ENCODE peak calls at places on chromosomes 4 and X, in four cellular contexts. G is WTC11, I is HepG2, W is GM12878. O is an unnamed sample.

GRCh38 chr4:4412661-4413372 is 25.9 kb downstream of the NSG1 start:
- DNase-seq in G (no peak), W (no peak), I (no peak), O (no peak)

GRCh38 chrX:129634541-129634940 is 20.2 kb downstream of the APLN start:
- DNase-seq in I (no peak), W (no peak), G (peak; percentile 18), O (no peak)

GRCh38 chr4:164926301-164926700 is 49.3 kb downstream of the APELA start:
- DNase-seq in I (no peak), G (no peak), W (no peak), O (no peak)

GRCh38 chr4:965048-965765 is 8.2 kb downstream of the DGKQ start:
- DNase-seq in W (no peak), I (no peak), G (no peak), O (no peak)

GRCh38 chr4:141246243-141246642 is 25.5 kb downstream of the ZNF330 start:
- DNase-seq in G (no peak), I (no peak), W (no peak), O (no peak)

GRCh38 chr4:128861856-128862518 is 52.5 kb downstream of the JADE1 start:
- DNase-seq in W (no peak), I (no peak), G (no peak), O (no peak)

GRCh38 chr4:6322761-6323566 is 53.3 kb downstream of the WFS1 start:
- DNase-seq in W (peak; percentile 23), I (peak; percentile 94), G (no peak), O (no peak)

GRCh38 chr4:144906181-144906895 is 191.7 kb downstream of the ANAPC10 start:
- DNase-seq in G (no peak), I (no peak), W (peak; percentile 38), O (no peak)

GRCh38 chrX:7985568-7985967 is 58.4 kb upstream of the PNPLA4 start:
- DNase-seq in I (no peak), G (no peak), W (no peak), O (no peak)

GRCh38 chrX:120457766-120458180 is 11.3 kb downstream of the LAMP2 start:
- DNase-seq in G (no peak), W (peak; percentile 12), I (no peak), O (no peak)

GRCh38 chr4:52627876-52628275 is 31.2 kb downstream of the USP46 start:
- DNase-seq in W (no peak), I (no peak), G (no peak), O (no peak)

GRCh38 chrX:74464722-74465121 is 43.4 kb downstream of the SLC16A2 start:
- DNase-seq in G (no peak), W (no peak), I (no peak), O (no peak)

GRCh38 chr4:111695677-111696076 is 449.6 kb upstream of the FAM241A start:
- DNase-seq in W (no peak), I (no peak), G (no peak), O (no peak)

GRCh38 chr4:88291003-88291402 is 6.6 kb upstream of the PPM1K start:
- DNase-seq in I (no peak), G (no peak), W (no peak), O (peak; percentile 20)

GRCh38 chr4:142497606-142498005 is 348.5 kb downstream of the INPP4B start:
- DNase-seq in I (no peak), W (no peak), G (no peak), O (no peak)

GRCh38 chr4:147830102-147830463 is 98.2 kb downstream of the ARHGAP10 start:
- DNase-seq in W (no peak), G (no peak), I (no peak), O (no peak)

GRCh38 chr4:54099287-54099958 is 540 bp upstream of the GSX2 start:
- DNase-seq in W (no peak), G (peak; percentile 36), I (no peak), O (no peak)

GRCh38 chr4:4919926-4920325 is 60.5 kb downstream of the MSX1 start:
- DNase-seq in W (no peak), G (no peak), I (no peak), O (no peak)

GRCh38 chr4:38495481-38495880 is 168.5 kb upstream of the KLF3 start:
- DNase-seq in W (no peak), I (peak; percentile 19), G (peak; percentile 31), O (no peak)

GRCh38 chr4:3384771-3385701 is 56.7 kb upstream of the HGFAC start:
- DNase-seq in I (peak; percentile 35), W (no peak), G (no peak), O (no peak)

GRCh38 chrX:19514791-19515614 is at the start of gene MAP3K15:
- DNase-seq in W (no peak), G (peak; percentile 46), I (peak; percentile 13), O (peak; percentile 31)

GRCh38 chrX:110159235-110159634 is 156.3 kb downstream of the TMEM164 start:
- DNase-seq in I (no peak), G (no peak), W (no peak), O (peak; percentile 59)

GRCh38 chr4:14984452-14984851 is 17.8 kb upstream of the CPEB2 start:
- DNase-seq in W (no peak), I (no peak), G (no peak), O (no peak)

GRCh38 chr4:2848449-2848848 is 4.8 kb downstream of the ADD1 start:
- DNase-seq in G (no peak), W (no peak), I (peak; percentile 36), O (no peak)

GRCh38 chrX:27890611-27891010 is 82.8 kb downstream of the MAGEB10 start:
- DNase-seq in G (no peak), W (no peak), I (no peak), O (no peak)

GRCh38 chrX:144717682-144718081 is 529.6 kb upstream of the SPANXN1 start:
- DNase-seq in G (no peak), I (no peak), W (no peak), O (no peak)

GRCh38 chr4:154711522-154711921 is 32.3 kb upstream of the LRAT start:
- DNase-seq in G (no peak), W (no peak), I (no peak), O (no peak)

GRCh38 chrX:32868524-32868895 is 342.8 kb downstream of the DMD start:
- DNase-seq in G (no peak), I (no peak), W (no peak), O (no peak)

GRCh38 chr4:78058591-78059523 is 1.7 kb downstream of the FRAS1 start:
- DNase-seq in I (peak; percentile 19), W (no peak), G (peak; percentile 71), O (no peak)

GRCh38 chr4:48180234-48180633 is 46.2 kb upstream of the TXK start:
- DNase-seq in G (no peak), W (no peak), I (no peak), O (no peak)

GRCh38 chr4:1472148-1472797 is 66.0 kb upstream of the NKX1-1 start:
- DNase-seq in I (no peak), W (no peak), G (peak; percentile 11), O (no peak)

GRCh38 chrX:38052096-38052495 is 45.7 kb downstream of the SYTL5 start:
- DNase-seq in G (no peak), W (no peak), I (no peak), O (no peak)

GRCh38 chrX:123817288-123817894 is 42.5 kb upstream of the XIAP start:
- DNase-seq in G (no peak), I (no peak), W (no peak), O (no peak)

GRCh38 chr4:184163813-184164212 is 53.9 kb downstream of the ENPP6 start:
- DNase-seq in G (peak; percentile 81), W (no peak), I (peak; percentile 26), O (peak; percentile 47)

GRCh38 chrX:153804621-153805020 is 10.2 kb downstream of the SSR4 start:
- DNase-seq in G (no peak), I (no peak), W (no peak), O (no peak)

DNA sequence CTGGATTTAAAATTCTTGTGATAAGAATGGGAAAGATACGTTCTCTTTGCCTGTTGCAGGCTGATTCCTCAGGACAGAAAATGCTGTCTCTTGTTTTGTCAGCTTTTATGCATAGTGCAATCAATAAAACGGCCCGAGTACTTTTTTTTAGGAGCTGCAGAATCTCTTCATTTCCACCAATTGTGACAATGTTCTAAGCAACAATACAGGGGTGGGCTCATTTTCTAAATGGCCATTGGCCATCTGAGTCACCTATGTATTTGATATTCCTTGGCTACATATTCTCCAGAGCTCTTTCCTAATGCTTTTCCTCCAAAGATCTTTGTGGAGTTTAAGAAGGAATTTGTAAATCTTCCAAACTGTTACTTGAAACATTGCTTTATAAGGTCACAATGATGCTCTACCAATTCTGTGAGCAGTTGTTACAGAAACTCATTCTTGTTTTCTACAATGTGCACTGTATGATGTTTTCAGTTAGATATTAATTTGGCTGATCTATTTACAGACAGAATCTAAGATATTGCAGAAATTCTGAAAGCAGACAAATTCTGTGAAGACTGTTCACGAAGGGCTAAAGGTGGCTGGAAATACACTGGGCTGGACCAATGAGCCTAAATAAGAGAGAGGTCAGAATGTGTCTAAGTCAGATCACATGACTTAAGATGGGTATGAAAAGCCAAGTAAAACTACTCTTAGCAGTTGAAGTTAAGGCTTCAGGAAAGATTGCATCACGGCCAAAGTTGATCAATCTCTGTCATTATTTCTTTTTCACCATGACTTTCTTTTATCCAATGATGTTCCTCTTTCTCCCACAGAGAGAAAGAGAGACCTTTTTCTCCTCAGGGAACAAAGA is 33.4 kb downstream of the TAPT1 start:
- DNase-seq in I (no peak), W (no peak), G (no peak), O (no peak)
- TF ChIP-seq NR2C2 in I (no peak), W (no peak), G (no peak), O (no peak)

GRCh38 chrX:133726211-133726630 is 259.2 kb downstream of the GPC3 start:
- DNase-seq in I (peak; percentile 27), G (no peak), W (no peak), O (no peak)
- TF ChIP-seq NR2C2 in I (no peak), G (no peak), W (no peak), O (no peak)

GRCh38 chr4:150814873-150815272 is 200.2 kb downstream of the LRBA start:
- DNase-seq in W (no peak), I (no peak), G (no peak), O (no peak)
- TF ChIP-seq NR2C2 in W (no peak), I (no peak), G (no peak), O (no peak)

GRCh38 chrX:30067677-30068076 is 147.7 kb upstream of the MAGEB2 start:
- DNase-seq in G (no peak), W (no peak), I (no peak), O (no peak)

GRCh38 chrX:30060718-30061117 is 154.6 kb upstream of the MAGEB2 start:
- DNase-seq in W (no peak), G (peak; percentile 12), I (no peak), O (no peak)

GRCh38 chrX:30065226-30065625 is 150.1 kb upstream of the MAGEB2 start:
- DNase-seq in W (no peak), I (no peak), G (no peak), O (no peak)
- TF ChIP-seq NR2C2 in W (no peak), I (no peak), G (no peak), O (no peak)

GRCh38 chr4:94765653-94766052 is 7.9 kb downstream of the BMPR1B start:
- DNase-seq in G (no peak), I (no peak), W (no peak), O (no peak)

GRCh38 chr4:94765174-94765573 is 7.4 kb downstream of the BMPR1B start:
- DNase-seq in G (no peak), I (no peak), W (no peak), O (no peak)

GRCh38 chr4:94767446-94767845 is 9.7 kb downstream of the BMPR1B start:
- DNase-seq in W (no peak), G (no peak), I (no peak), O (no peak)

GRCh38 chr4:94764069-94764468 is 6.3 kb downstream of the BMPR1B start:
- DNase-seq in W (no peak), I (no peak), G (no peak), O (no peak)

GRCh38 chr4:94766856-94767255 is 9.1 kb downstream of the BMPR1B start:
- DNase-seq in W (no peak), G (no peak), I (no peak), O (no peak)
- TF ChIP-seq NR2C2 in W (no peak), G (no peak), I (no peak), O (no peak)

O was measured in K562.